ENCODE peak calls at places on chromosomes 4 and X, in four cellular contexts. L, H, Y and T are unnamed samples.

GRCh38 chrX:151713859-151714258 is 2.0 kb upstream of the FATE1 start:
- DNase-seq in L (no peak), H (no peak), Y (no peak), T (no peak)

GRCh38 chrX:24676403-24677024 is 17.2 kb upstream of the POLA1 start:
- DNase-seq in L (no peak), H (no peak), Y (no peak), T (no peak)

GRCh38 chr4:21948347-21949072 is at the start of gene KCNIP4:
- DNase-seq in L (no peak), H (no peak), Y (no peak), T (no peak)

GRCh38 chr4:80540785-80541469 is 205.4 kb downstream of the CFAP299 start:
- DNase-seq in L (no peak), H (no peak), Y (peak; percentile 32), T (no peak)

GRCh38 chr4:102598759-102599379 is 97.7 kb downstream of the NFKB1 start:
- DNase-seq in L (no peak), H (no peak), Y (no peak), T (no peak)

GRCh38 chr4:153809916-153810810 is 21.3 kb upstream of the SFRP2 start:
- DNase-seq in L (no peak), H (no peak), Y (no peak), T (no peak)

GRCh38 chr4:95232358-95233156 is 316.2 kb downstream of the UNC5C start:
- DNase-seq in L (no peak), H (no peak), Y (no peak), T (no peak)

GRCh38 chrX:9312922-9313867 is 151.7 kb upstream of the TBL1X start:
- DNase-seq in L (peak; percentile 47), H (peak; percentile 69), Y (peak; percentile 57), T (no peak)

GRCh38 chrX:136210806-136211205 is 40.4 kb downstream of the MAP7D3 start:
- DNase-seq in L (no peak), H (no peak), Y (no peak), T (no peak)

GRCh38 chrX:51759055-51759454 is 15.8 kb downstream of the GSPT2 start:
- DNase-seq in L (no peak), H (no peak), Y (no peak), T (no peak)

GRCh38 chr4:158778712-158779111 is 9.9 kb downstream of the FNIP2 start:
- DNase-seq in L (no peak), H (no peak), Y (no peak), T (no peak)

GRCh38 chr4:161336016-161336415 is 827.8 kb downstream of the FSTL5 start:
- DNase-seq in L (no peak), H (no peak), Y (no peak), T (no peak)

GRCh38 chr4:152776352-152776751 is 3.2 kb downstream of the TIGD4 start:
- DNase-seq in L (no peak), H (no peak), Y (no peak), T (no peak)

GRCh38 chr4:158845166-158846041 is 76.6 kb downstream of the FNIP2 start:
- DNase-seq in L (no peak), H (no peak), Y (no peak), T (no peak)

GRCh38 chrX:72042860-72043248 is 88.9 kb downstream of the RTL5 start:
- DNase-seq in L (no peak), H (no peak), Y (no peak), T (no peak)

GRCh38 chr4:22363071-22363470 is 152.8 kb downstream of the ADGRA3 start:
- DNase-seq in L (no peak), H (no peak), Y (no peak), T (no peak)

GRCh38 chr4:15851969-15852368 is 73.8 kb downstream of the CD38 start:
- DNase-seq in L (no peak), H (no peak), Y (no peak), T (no peak)

GRCh38 chr4:120005091-120005490 is 61.6 kb downstream of the MAD2L1 start:
- DNase-seq in L (no peak), H (no peak), Y (no peak), T (no peak)

GRCh38 chr4:40189997-40190396 is 6.8 kb upstream of the RHOH start:
- DNase-seq in L (no peak), H (no peak), Y (no peak), T (no peak)

GRCh38 chrX:10356979-10357378 is 200.2 kb downstream of the CLCN4 start:
- DNase-seq in L (no peak), H (no peak), Y (no peak), T (no peak)

GRCh38 chrX:2969021-2969420 is 37.3 kb upstream of the ARSH start:
- DNase-seq in L (no peak), H (no peak), Y (no peak), T (no peak)